ENCODE peak calls at places on chromosomes 16 and 17, in eight cellular contexts. S is body of pancreas; D is CD8-positive, alpha-beta memory T cell; A is stomach; C is suprapubic skin; M is upper lobe of right lung; G is tibial artery; Q is cardiac muscle cell. H is an unnamed sample.
A peak's percentile ranks its signal among the peaks of the same experiment; 100 is the strongest.

GRCh38 chr17:16991349-16992009 is 19.6 kb upstream of the TNFRSF13B start:
- DNase-seq in A (peak; percentile 89), Q (peak; percentile 89), S (peak; percentile 87), D (peak; percentile 84), M (peak; percentile 93), G (peak; percentile 78), C (peak; percentile 90), H (no peak)

GRCh38 chr16:88389621-88390160 is 6.9 kb downstream of the ZNF469 start:
- DNase-seq in C (no peak), G (no peak), Q (no peak), S (no peak), M (no peak), D (no peak), A (no peak), H (no peak)

GRCh38 chr16:81600275-81600674 is 155.7 kb downstream of the CMIP start:
- DNase-seq in D (no peak), A (no peak), G (no peak), C (no peak), M (no peak), S (no peak), Q (peak; percentile 80), H (no peak)

GRCh38 chr17:18033442-18034099 is 5.4 kb downstream of the ATPAF2 start:
- DNase-seq in M (no peak), Q (peak; percentile 88), S (peak; percentile 83), C (no peak), G (no peak), A (peak; percentile 53), D (peak; percentile 68), H (no peak)

GRCh38 chr16:67157106-67157748 is 2.5 kb downstream of the TRADD start:
- DNase-seq in D (no peak), Q (no peak), M (no peak), A (no peak), G (no peak), C (no peak), S (no peak), H (no peak)

GRCh38 chr17:68794636-68795503 is 160.3 kb downstream of the ABCA8 start:
- DNase-seq in M (no peak), D (no peak), Q (no peak), A (no peak), G (peak; percentile 35), C (no peak), S (no peak), H (no peak)

GRCh38 chr17:40935624-40936023 is 1.8 kb downstream of the KRT23 start:
- DNase-seq in S (no peak), D (no peak), G (no peak), C (no peak), M (no peak), Q (no peak), A (no peak), H (no peak)

GRCh38 chr16:72877374-72878028 is 170.4 kb downstream of the ZFHX3 start:
- DNase-seq in D (no peak), M (no peak), A (no peak), S (no peak), C (no peak), G (no peak), Q (no peak), H (no peak)

GRCh38 chr16:309476-309875 is 26.5 kb downstream of the PDIA2 start:
- DNase-seq in G (no peak), A (no peak), D (no peak), S (no peak), M (no peak), C (no peak), Q (no peak), H (no peak)

GRCh38 chr17:1435326-1435725 is 20.7 kb downstream of the CRK start:
- DNase-seq in S (no peak), M (no peak), G (no peak), A (no peak), C (no peak), Q (no peak), D (no peak), H (no peak)

GRCh38 chr17:69857412-69857835 is 217.6 kb upstream of the KCNJ16 start:
- DNase-seq in M (no peak), G (no peak), D (no peak), C (no peak), S (no peak), Q (no peak), A (no peak), H (no peak)

GRCh38 chr16:11460820-11461594 is 115.7 kb downstream of the RMI2 start:
- DNase-seq in G (no peak), S (no peak), C (no peak), A (no peak), Q (no peak), M (peak; percentile 43), D (no peak), H (no peak)

GRCh38 chr17:35900280-35900679 is 20.1 kb upstream of the CCL5 start:
- DNase-seq in Q (no peak), C (no peak), M (no peak), A (no peak), G (no peak), D (peak; percentile 67), S (no peak), H (no peak)

GRCh38 chr17:38970128-38970527 is 2.9 kb upstream of the FBXO47 start:
- DNase-seq in D (no peak), S (no peak), A (no peak), M (no peak), G (no peak), C (peak; percentile 11), Q (no peak), H (no peak)

GRCh38 chr17:31564883-31565297 is 173.4 kb downstream of the RAB11FIP4 start:
- DNase-seq in C (no peak), M (no peak), D (no peak), A (no peak), S (peak; percentile 65), G (no peak), Q (no peak), H (no peak)

GRCh38 chr16:73151225-73151624 is 103.3 kb upstream of the ZFHX3 start:
- DNase-seq in C (no peak), A (no peak), D (no peak), G (no peak), Q (no peak), M (no peak), S (no peak), H (no peak)

GRCh38 chr17:18356624-18357023 is 6.7 kb downstream of the SHMT1 start:
- DNase-seq in A (no peak), D (no peak), G (peak; percentile 77), Q (no peak), S (peak; percentile 62), M (no peak), C (no peak), H (no peak)

GRCh38 chr17:78979780-78980623 is at the start of gene LGALS3BP:
- DNase-seq in D (peak; percentile 44), G (no peak), A (peak; percentile 77), Q (peak; percentile 78), S (peak; percentile 74), C (no peak), M (peak; percentile 87), H (no peak)

GRCh38 chr17:34442387-34443111 is 79.5 kb upstream of the CCL1 start:
- DNase-seq in Q (no peak), M (no peak), A (no peak), S (no peak), D (no peak), G (no peak), C (no peak), H (no peak)

GRCh38 chr17:47718634-47719405 is 14.2 kb upstream of the TBX21 start:
- DNase-seq in A (no peak), D (no peak), C (no peak), Q (no peak), G (no peak), M (no peak), S (no peak), H (no peak)
- H3K9me3 ChIP-seq in A (no peaks in the 10 kb centered on the region), D (no peaks in the 10 kb centered on the region), C (no peaks in the 10 kb centered on the region), Q (no peaks in the 10 kb centered on the region), G (no peaks in the 10 kb centered on the region), M (no peaks in the 10 kb centered on the region), S (no peaks in the 10 kb centered on the region), H (no peaks in the 10 kb centered on the region)

DNA sequence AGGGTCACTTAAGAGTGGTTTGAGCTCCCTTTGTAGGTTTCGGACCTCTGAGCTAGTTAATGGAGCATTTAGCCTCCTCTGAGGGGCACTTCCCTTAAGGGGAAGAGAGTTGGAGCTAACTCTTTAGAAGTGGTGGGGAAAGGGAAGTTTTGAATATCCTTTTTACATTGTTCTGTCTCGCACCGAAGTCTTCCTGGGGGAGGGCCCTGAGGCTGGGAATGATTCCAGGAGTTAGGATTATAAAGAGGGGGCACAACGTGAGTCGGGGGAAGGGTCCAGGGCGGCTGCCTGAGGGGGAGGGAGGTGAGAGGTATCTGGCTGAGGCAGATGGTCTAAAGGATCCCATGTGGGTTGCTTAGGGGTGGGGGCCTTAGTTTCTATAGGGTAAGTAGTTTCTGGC is 32.3 kb downstream of the SEC14L1 start:
- DNase-seq in M (no peak), S (no peak), Q (no peak), D (no peak), G (no peak), A (no peak), C (no peak), H (no peak)
- H3K9me3 ChIP-seq in M (peaks cover 23% of the 10 kb centered on the region), S (peaks cover 17% of the 10 kb centered on the region), Q (no peaks in the 10 kb centered on the region), D (peaks cover 18% of the 10 kb centered on the region), G (no peaks in the 10 kb centered on the region), A (peaks cover 33% of the 10 kb centered on the region), C (peaks cover 13% of the 10 kb centered on the region), H (peaks cover 24% of the 10 kb centered on the region)

GRCh38 chr16:35147556-35148504 is 1688.4 kb downstream of the TP53TG3F start:
- DNase-seq in A (no peak), D (no peak), G (no peak), S (no peak), Q (no peak), C (no peak), M (no peak), H (peak; percentile 83)

GRCh38 chr16:35146031-35146710 is 1686.8 kb downstream of the TP53TG3F start:
- DNase-seq in S (no peak), M (no peak), C (no peak), G (no peak), A (no peak), Q (no peak), D (no peak), H (peak; percentile 79)

GRCh38 chr16:35144212-35144932 is 1685.0 kb downstream of the TP53TG3F start:
- DNase-seq in A (no peak), Q (no peak), C (no peak), D (no peak), M (peak; percentile 38), S (no peak), G (no peak), H (no peak)

GRCh38 chr16:35148748-35149147 is 1689.3 kb downstream of the TP53TG3F start:
- DNase-seq in S (no peak), G (no peak), M (no peak), C (no peak), Q (no peak), D (no peak), A (no peak), H (no peak)

GRCh38 chr16:35146723-35147458 is 1687.5 kb downstream of the TP53TG3F start:
- DNase-seq in C (no peak), A (no peak), S (no peak), G (no peak), Q (no peak), M (peak; percentile 37), D (no peak), H (peak; percentile 87)
- H3K9me3 ChIP-seq in C (peaks cover 13% of the 10 kb centered on the region), A (peaks cover 100% of the 10 kb centered on the region), S (no peaks in the 10 kb centered on the region), G (no peaks in the 10 kb centered on the region), Q (no peaks in the 10 kb centered on the region), M (no peaks in the 10 kb centered on the region), D (no peaks in the 10 kb centered on the region), H (peaks cover 38% of the 10 kb centered on the region)

DNA sequence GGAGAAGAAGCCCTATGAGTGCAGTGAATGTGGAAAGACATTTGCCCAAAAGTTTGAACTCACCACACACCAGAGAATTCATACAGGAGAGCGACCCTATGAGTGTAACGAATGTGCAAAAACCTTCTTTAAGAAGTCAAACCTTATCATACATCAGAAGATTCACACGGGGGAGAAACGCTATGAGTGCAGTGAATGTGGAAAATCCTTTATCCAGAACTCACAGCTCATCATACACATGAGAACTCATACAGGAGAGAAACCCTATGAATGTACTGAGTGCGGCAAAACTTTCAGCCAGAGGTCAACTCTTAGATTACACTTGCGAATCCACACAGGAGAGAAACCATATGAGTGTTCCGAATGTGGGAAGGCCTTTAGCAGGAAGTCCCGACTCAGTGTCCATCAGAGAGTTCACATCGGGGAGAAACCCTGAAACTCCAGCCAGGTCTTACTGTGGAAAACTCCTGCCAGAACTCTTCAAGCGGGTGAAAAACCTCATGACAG is 21.6 kb downstream of the ZFP1 start:
- DNase-seq in G (no peak), S (no peak), M (no peak), D (no peak), Q (no peak), C (no peak), A (no peak), H (no peak)
- H3K9me3 ChIP-seq in G (no peaks in the 10 kb centered on the region), S (peaks cover 28% of the 10 kb centered on the region), M (peaks cover 26% of the 10 kb centered on the region), D (peaks cover 57% of the 10 kb centered on the region), Q (peaks cover 13% of the 10 kb centered on the region), C (peaks cover 31% of the 10 kb centered on the region), A (peaks cover 99% of the 10 kb centered on the region), H (peaks cover 17% of the 10 kb centered on the region)